ENCODE peak calls at places on chromosome 19, in ten cellular contexts. T is activated T-helper 1 cell treated with Interleukin-2 at 50 U/mL for 16 hours; X is substantia nigra; L is heart right ventricle; E is endothelial cell; Z is GM03348; M is psoas muscle; A is NCI-H2029; S is aorta; G is CD4-positive, alpha-beta T cell. O is an unnamed sample.

GRCh38 chr19:7844951-7845350 is 14.9 kb downstream of the EVI5L start:
- DNase-seq in T (no peak), X (no peak), L (no peak), E (no peak), Z (no peak), M (no peak), A (no peak), S (peak; percentile 17), G (no peak), O (no peak)

GRCh38 chr19:41299755-41300089 is 10.2 kb upstream of the CCDC97 start:
- DNase-seq in T (peak; percentile 38), X (no peak), L (peak; percentile 64), E (no peak), Z (peak; percentile 43), M (peak; percentile 80), A (peak; percentile 88), S (peak; percentile 80), G (peak; percentile 47), O (no peak)

GRCh38 chr19:4385291-4386037 is 14.9 kb downstream of the SH3GL1 start:
- DNase-seq in T (no peak), X (no peak), L (no peak), E (no peak), Z (no peak), M (no peak), A (no peak), S (no peak), G (no peak), O (no peak)

GRCh38 chr19:8174706-8175105 is 25.3 kb upstream of the FBN3 start:
- DNase-seq in T (no peak), X (no peak), L (no peak), E (no peak), Z (no peak), M (no peak), A (no peak), S (no peak), G (no peak), O (no peak)

GRCh38 chr19:46766569-46767317 is 20.5 kb upstream of the STRN4 start:
- DNase-seq in T (no peak), X (no peak), L (no peak), E (peak; percentile 47), Z (no peak), M (peak; percentile 37), A (no peak), S (no peak), G (peak; percentile 38), O (no peak)

GRCh38 chr19:46613525-46613924 is 11.4 kb downstream of the PTGIR start:
- DNase-seq in T (no peak), X (no peak), L (no peak), E (no peak), Z (no peak), M (no peak), A (no peak), S (peak; percentile 48), G (no peak), O (no peak)

GRCh38 chr19:42092350-42092749 is 16.4 kb downstream of the ZNF574 start:
- DNase-seq in T (no peak), X (no peak), L (no peak), E (peak; percentile 60), Z (peak; percentile 45), M (no peak), A (peak; percentile 76), S (no peak), G (no peak), O (no peak)

GRCh38 chr19:5293607-5294089 is 47.0 kb downstream of the PTPRS start:
- DNase-seq in T (no peak), X (no peak), L (peak; percentile 47), E (peak; percentile 42), Z (peak; percentile 90), M (peak; percentile 48), A (no peak), S (no peak), G (no peak), O (no peak)

GRCh38 chr19:48513289-48514122 is 1.9 kb upstream of the LMTK3 start:
- DNase-seq in T (peak; percentile 50), X (peak; percentile 65), L (peak; percentile 47), E (peak; percentile 67), Z (peak; percentile 66), M (no peak), A (peak; percentile 46), S (no peak), G (peak; percentile 70), O (peak; percentile 59)

GRCh38 chr19:39676004-39676403 is 20.3 kb downstream of the LGALS16 start:
- DNase-seq in T (no peak), X (no peak), L (no peak), E (no peak), Z (no peak), M (no peak), A (no peak), S (no peak), G (no peak), O (peak; percentile 59)

GRCh38 chr19:39430675-39431593 is 4.8 kb downstream of the RPS16 start:
- DNase-seq in T (peak; percentile 50), X (no peak), L (no peak), E (no peak), Z (no peak), M (no peak), A (peak; percentile 85), S (peak; percentile 72), G (peak; percentile 51), O (peak; percentile 82)

GRCh38 chr19:55598034-55598433 is 1.3 kb downstream of the FIZ1 start:
- DNase-seq in T (no peak), X (no peak), L (no peak), E (no peak), Z (no peak), M (no peak), A (no peak), S (no peak), G (no peak), O (no peak)

GRCh38 chr19:13959962-13960862 is 7.9 kb downstream of the DCAF15 start:
- DNase-seq in T (no peak), X (no peak), L (no peak), E (peak; percentile 55), Z (peak; percentile 52), M (no peak), A (no peak), S (no peak), G (no peak), O (no peak)

GRCh38 chr19:3599776-3600183 is 6.9 kb downstream of the TBXA2R start:
- DNase-seq in T (no peak), X (no peak), L (peak; percentile 9), E (peak; percentile 40), Z (no peak), M (no peak), A (no peak), S (no peak), G (no peak), O (no peak)

GRCh38 chr19:46984077-46985010 is 35.3 kb upstream of the NPAS1 start:
- DNase-seq in T (no peak), X (no peak), L (peak; percentile 42), E (no peak), Z (no peak), M (peak; percentile 50), A (peak; percentile 61), S (peak; percentile 60), G (no peak), O (no peak)

GRCh38 chr19:35251456-35251855 is 2.7 kb downstream of the LSR start:
- DNase-seq in T (no peak), X (no peak), L (no peak), E (no peak), Z (no peak), M (no peak), A (no peak), S (no peak), G (no peak), O (no peak)

GRCh38 chr19:1213391-1214286 is 8.1 kb downstream of the STK11 start:
- DNase-seq in T (peak; percentile 33), X (peak; percentile 9), L (peak; percentile 71), E (peak; percentile 33), Z (no peak), M (peak; percentile 80), A (no peak), S (peak; percentile 93), G (peak; percentile 30), O (peak; percentile 56)

GRCh38 chr19:19997656-19998268 is 41.5 kb downstream of the ZNF682 start:
- DNase-seq in T (peak; percentile 4), X (no peak), L (peak; percentile 21), E (peak; percentile 50), Z (no peak), M (peak; percentile 14), A (no peak), S (no peak), G (peak; percentile 31), O (no peak)

GRCh38 chr19:55283548-55284393 is at the start of gene BRSK1:
- DNase-seq in T (peak; percentile 10), X (peak; percentile 67), L (peak; percentile 58), E (peak; percentile 54), Z (peak; percentile 77), M (peak; percentile 43), A (no peak), S (peak; percentile 77), G (peak; percentile 22), O (no peak)

GRCh38 chr19:13604902-13605586 is 98.8 kb upstream of the CACNA1A start:
- DNase-seq in T (no peak), X (no peak), L (no peak), E (no peak), Z (no peak), M (no peak), A (no peak), S (no peak), G (no peak), O (no peak)

GRCh38 chr19:2702170-2703076 is at the start of gene GNG7:
- DNase-seq in T (peak; percentile 94), X (peak; percentile 83), L (peak; percentile 96), E (peak; percentile 99), Z (peak; percentile 99), M (peak; percentile 94), A (peak; percentile 83), S (peak; percentile 96), G (peak; percentile 95), O (peak; percentile 91)

GRCh38 chr19:39408392-39409206 is 2.0 kb downstream of the ZFP36 start:
- DNase-seq in T (no peak), X (no peak), L (no peak), E (no peak), Z (no peak), M (no peak), A (peak; percentile 59), S (no peak), G (peak; percentile 37), O (no peak)

GRCh38 chr19:3880471-3881271 is at the start of gene ATCAY:
- DNase-seq in T (no peak), X (no peak), L (no peak), E (no peak), Z (peak; percentile 5), M (no peak), A (no peak), S (no peak), G (no peak), O (no peak)

GRCh38 chr19:40811478-40812341 is 12.7 kb downstream of the EGLN2 start:
- DNase-seq in T (no peak), X (no peak), L (no peak), E (no peak), Z (no peak), M (no peak), A (no peak), S (no peak), G (no peak), O (no peak)

GRCh38 chr19:31110331-31110730 is 238.9 kb downstream of the TSHZ3 start:
- DNase-seq in T (no peak), X (no peak), L (no peak), E (peak; percentile 13), Z (peak; percentile 71), M (no peak), A (no peak), S (peak; percentile 56), G (no peak), O (no peak)

GRCh38 chr19:47489072-47489914 is 5.3 kb upstream of the KPTN start:
- DNase-seq in T (no peak), X (no peak), L (no peak), E (no peak), Z (no peak), M (no peak), A (no peak), S (no peak), G (no peak), O (no peak)

GRCh38 chr19:48218964-48219363 is 36.7 kb downstream of the CARD8 start:
- DNase-seq in T (no peak), X (no peak), L (no peak), E (no peak), Z (no peak), M (no peak), A (no peak), S (no peak), G (no peak), O (no peak)

GRCh38 chr19:42683917-42684513 is 56.3 kb downstream of the PSG3 start:
- DNase-seq in T (no peak), X (no peak), L (no peak), E (no peak), Z (peak; percentile 45), M (no peak), A (no peak), S (no peak), G (no peak), O (no peak)